ENCODE peak calls at places on chromosomes 5 and 9, in four cellular contexts. One of them, this sample, is unnamed.

GRCh38 chr9:20570756-20571155 is 51.5 kb downstream of the MLLT3 start:
- DNase-seq in breast epithelium: no peak
- DNase-seq in BE2C: no peak
- DNase-seq in RWPE1: peak
- DNase-seq in this sample: no peak

GRCh38 chr5:153476767-153477166 is 13.7 kb upstream of the GRIA1 start:
- DNase-seq in breast epithelium: no peak
- DNase-seq in BE2C: no peak
- DNase-seq in RWPE1: peak
- DNase-seq in this sample: no peak

GRCh38 chr9:37904647-37905505 is 949 bp upstream of the SLC25A51 start:
- DNase-seq in breast epithelium: no peak
- DNase-seq in BE2C: no peak
- DNase-seq in RWPE1: peak
- DNase-seq in this sample: no peak

GRCh38 chr5:158752656-158752973 is 347.1 kb downstream of the EBF1 start:
- DNase-seq in breast epithelium: no peak
- DNase-seq in BE2C: no peak
- DNase-seq in RWPE1: no peak
- DNase-seq in this sample: no peak

GRCh38 chr5:76494201-76494600 is 91.1 kb downstream of the IQGAP2 start:
- DNase-seq in breast epithelium: no peak
- DNase-seq in BE2C: no peak
- DNase-seq in RWPE1: no peak
- DNase-seq in this sample: no peak

GRCh38 chr5:57249251-57249874 is 75.5 kb downstream of the GPBP1 start:
- DNase-seq in breast epithelium: no peak
- DNase-seq in BE2C: no peak
- DNase-seq in RWPE1: no peak
- DNase-seq in this sample: no peak

GRCh38 chr9:34636791-34637355 is 714 bp downstream of the SIGMAR1 start:
- DNase-seq in breast epithelium: no peak
- DNase-seq in BE2C: peak
- DNase-seq in RWPE1: peak
- DNase-seq in this sample: no peak

GRCh38 chr5:176648467-176649194 is 1.3 kb downstream of the TSPAN17 start:
- DNase-seq in breast epithelium: no peak
- DNase-seq in BE2C: no peak
- DNase-seq in RWPE1: no peak
- DNase-seq in this sample: no peak

GRCh38 chr9:27888661-27889295 is 315.5 kb upstream of the C9orf72 start:
- DNase-seq in breast epithelium: no peak
- DNase-seq in BE2C: peak
- DNase-seq in RWPE1: peak
- DNase-seq in this sample: no peak

GRCh38 chr5:176892663-176893062 is 6.5 kb downstream of the HK3 start:
- DNase-seq in breast epithelium: no peak
- DNase-seq in BE2C: no peak
- DNase-seq in RWPE1: no peak
- DNase-seq in this sample: no peak

GRCh38 chr5:98604301-98604700 is 169.2 kb upstream of the RGMB start:
- DNase-seq in breast epithelium: no peak
- DNase-seq in BE2C: no peak
- DNase-seq in RWPE1: no peak
- DNase-seq in this sample: no peak

GRCh38 chr9:136593581-136593980 is 47.7 kb upstream of the NOTCH1 start:
- DNase-seq in breast epithelium: no peak
- DNase-seq in BE2C: no peak
- DNase-seq in RWPE1: no peak
- DNase-seq in this sample: no peak

GRCh38 chr5:170623576-170624181 is 119.9 kb downstream of the KCNIP1 start:
- DNase-seq in breast epithelium: no peak
- DNase-seq in BE2C: peak
- DNase-seq in RWPE1: peak
- DNase-seq in this sample: no peak

GRCh38 chr9:91037511-91038482 is 236.2 kb downstream of the SYK start:
- DNase-seq in breast epithelium: peak
- DNase-seq in BE2C: no peak
- DNase-seq in RWPE1: peak
- DNase-seq in this sample: no peak

GRCh38 chr5:56176155-56176798 is 56.9 kb downstream of the ANKRD55 start:
- DNase-seq in breast epithelium: no peak
- DNase-seq in BE2C: no peak
- DNase-seq in RWPE1: no peak
- DNase-seq in this sample: no peak

GRCh38 chr5:111159845-111160244 is 64.3 kb upstream of the CAMK4 start:
- DNase-seq in breast epithelium: no peak
- DNase-seq in BE2C: peak
- DNase-seq in RWPE1: no peak
- DNase-seq in this sample: no peak
- TF ChIP-seq CTCF in breast epithelium: no peak
- TF ChIP-seq CTCF in BE2C: peak
- TF ChIP-seq CTCF in RWPE1: no peak
- TF ChIP-seq CTCF in this sample: peak

GRCh38 chr9:108012886-108013665 is 523.5 kb upstream of the KLF4 start:
- DNase-seq in breast epithelium: no peak
- DNase-seq in BE2C: no peak
- DNase-seq in RWPE1: no peak
- DNase-seq in this sample: no peak

GRCh38 chr9:108012405-108012804 is 522.8 kb upstream of the KLF4 start:
- DNase-seq in breast epithelium: no peak
- DNase-seq in BE2C: no peak
- DNase-seq in RWPE1: no peak
- DNase-seq in this sample: no peak

GRCh38 chr9:108017671-108018070 is 528.1 kb upstream of the KLF4 start:
- DNase-seq in breast epithelium: no peak
- DNase-seq in BE2C: no peak
- DNase-seq in RWPE1: peak
- DNase-seq in this sample: no peak

GRCh38 chr9:108015690-108016089 is 526.1 kb upstream of the KLF4 start:
- DNase-seq in breast epithelium: no peak
- DNase-seq in BE2C: no peak
- DNase-seq in RWPE1: no peak
- DNase-seq in this sample: no peak

GRCh38 chr9:108014353-108014752 is 524.8 kb upstream of the KLF4 start:
- DNase-seq in breast epithelium: no peak
- DNase-seq in BE2C: no peak
- DNase-seq in RWPE1: no peak
- DNase-seq in this sample: no peak
- TF ChIP-seq CTCF in breast epithelium: no peak
- TF ChIP-seq CTCF in BE2C: no peak
- TF ChIP-seq CTCF in RWPE1: no peak
- TF ChIP-seq CTCF in this sample: no peak

DNA sequence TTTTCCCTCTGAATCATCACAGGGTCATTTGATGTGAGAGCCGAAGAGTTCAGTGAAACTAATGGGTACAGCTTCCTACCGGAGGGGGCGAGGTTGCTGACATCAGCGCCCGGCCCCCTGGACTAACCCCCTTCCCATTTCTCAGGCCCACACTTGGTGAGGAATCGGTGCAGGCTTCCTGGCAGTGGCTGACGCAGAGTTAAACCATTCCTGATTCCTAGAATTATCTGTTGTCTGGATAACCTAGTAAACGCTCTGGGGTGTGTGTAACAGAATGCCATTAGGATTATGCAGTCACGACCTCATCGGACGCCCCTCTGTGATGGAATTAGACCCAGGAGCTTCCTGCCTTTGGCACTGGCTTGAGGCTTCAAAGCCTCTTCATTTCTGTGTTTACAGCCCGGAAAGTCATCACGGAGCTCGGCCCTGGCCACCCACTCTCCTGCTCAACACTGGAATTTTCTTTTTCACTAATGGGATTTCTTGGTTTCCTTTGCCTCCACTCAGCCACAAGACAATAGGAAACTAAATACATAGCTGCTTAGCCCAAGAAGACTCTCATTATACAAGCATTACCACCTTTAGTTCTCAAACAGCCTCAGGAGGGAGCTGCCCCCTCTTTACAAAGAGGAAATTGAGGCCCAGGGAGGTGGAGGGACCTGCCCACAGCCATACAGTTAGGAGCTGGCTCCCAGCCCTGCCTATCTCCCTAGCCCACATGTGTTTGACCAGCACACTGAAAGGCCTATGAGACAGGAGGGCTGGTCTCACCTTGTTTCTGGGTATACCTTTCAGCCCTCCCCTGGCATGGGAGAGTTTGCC is 61.3 kb upstream of the RPL26L1 start:
- DNase-seq in breast epithelium: no peak
- DNase-seq in BE2C: no peak
- DNase-seq in RWPE1: no peak
- DNase-seq in this sample: no peak
- TF ChIP-seq CTCF in breast epithelium: no peak
- TF ChIP-seq CTCF in BE2C: no peak
- TF ChIP-seq CTCF in RWPE1: no peak
- TF ChIP-seq CTCF in this sample: no peak

DNA sequence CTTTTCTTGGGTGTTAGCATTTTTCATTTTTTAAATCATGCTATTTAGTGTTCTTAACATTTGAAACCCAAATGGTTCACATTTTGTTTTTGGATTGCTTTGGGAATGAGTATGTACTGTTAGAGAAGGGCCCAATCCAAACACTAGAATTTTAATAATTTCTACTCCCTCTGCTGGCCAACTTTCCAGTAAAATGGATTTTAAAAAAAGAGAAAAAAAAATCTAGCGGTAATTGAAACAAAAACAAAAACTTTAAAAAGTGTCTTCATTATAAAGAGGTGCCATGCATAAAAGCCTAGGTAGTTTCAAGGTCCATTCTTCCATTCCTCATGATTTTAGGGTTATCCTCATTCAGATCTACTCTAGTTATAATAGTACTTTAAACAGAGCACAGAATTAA is 32.1 kb upstream of the RICTOR start:
- DNase-seq in breast epithelium: no peak
- DNase-seq in BE2C: no peak
- DNase-seq in RWPE1: no peak
- DNase-seq in this sample: no peak
- TF ChIP-seq CTCF in breast epithelium: no peak
- TF ChIP-seq CTCF in BE2C: peak
- TF ChIP-seq CTCF in RWPE1: peak
- TF ChIP-seq CTCF in this sample: peak

This sample was measured in D721Med.